ENCODE peak calls at places on chromosomes 7 and 10, in seven cellular contexts. One of them, this sample, is unnamed.

GRCh38 chr7:69192134-69192533 is 406.1 kb upstream of the AUTS2 start:
- DNase-seq in A549: no peak
- DNase-seq in heart left ventricle: no peak
- DNase-seq in GM12892: no peak
- DNase-seq in sigmoid colon: no peak
- DNase-seq in HCT116: no peak
- DNase-seq in prostate gland: no peak
- DNase-seq in this sample: no peak

GRCh38 chr10:24118246-24118645 is 90.7 kb upstream of the KIAA1217 start:
- DNase-seq in HCT116: no peak
- DNase-seq in sigmoid colon: no peak
- DNase-seq in prostate gland: no peak
- DNase-seq in GM12892: no peak
- DNase-seq in A549: no peak
- DNase-seq in heart left ventricle: no peak
- DNase-seq in this sample: no peak

GRCh38 chr7:131098527-131098926 is 229.1 kb upstream of the MKLN1 start:
- DNase-seq in heart left ventricle: no peak
- DNase-seq in HCT116: no peak
- DNase-seq in GM12892: no peak
- DNase-seq in sigmoid colon: no peak
- DNase-seq in A549: no peak
- DNase-seq in prostate gland: no peak
- DNase-seq in this sample: no peak

GRCh38 chr7:6359021-6359420 is 86.6 kb upstream of the CYTH3 start:
- DNase-seq in heart left ventricle: no peak
- DNase-seq in HCT116: no peak
- DNase-seq in A549: peak; percentile 40
- DNase-seq in prostate gland: no peak
- DNase-seq in sigmoid colon: no peak
- DNase-seq in GM12892: no peak
- DNase-seq in this sample: peak; percentile 33

GRCh38 chr7:3879337-3880054 is 578.4 kb downstream of the SDK1 start:
- DNase-seq in sigmoid colon: no peak
- DNase-seq in GM12892: no peak
- DNase-seq in HCT116: no peak
- DNase-seq in heart left ventricle: no peak
- DNase-seq in A549: no peak
- DNase-seq in prostate gland: no peak
- DNase-seq in this sample: peak; percentile 45

GRCh38 chr10:58952747-58953466 is 223.5 kb upstream of the PHYHIPL start:
- DNase-seq in A549: peak; percentile 52
- DNase-seq in GM12892: no peak
- DNase-seq in HCT116: peak; percentile 24
- DNase-seq in heart left ventricle: peak; percentile 36
- DNase-seq in sigmoid colon: no peak
- DNase-seq in prostate gland: peak; percentile 49
- DNase-seq in this sample: peak; percentile 30

GRCh38 chr7:142632291-142633134 is 116.8 kb upstream of the PRSS1 start:
- DNase-seq in HCT116: peak; percentile 63
- DNase-seq in heart left ventricle: peak; percentile 27
- DNase-seq in GM12892: peak; percentile 37
- DNase-seq in A549: peak; percentile 65
- DNase-seq in sigmoid colon: no peak
- DNase-seq in prostate gland: peak; percentile 44
- DNase-seq in this sample: peak; percentile 78

GRCh38 chr7:41272664-41273063 is 430.2 kb downstream of the INHBA start:
- DNase-seq in A549: no peak
- DNase-seq in sigmoid colon: no peak
- DNase-seq in prostate gland: no peak
- DNase-seq in GM12892: no peak
- DNase-seq in heart left ventricle: no peak
- DNase-seq in HCT116: no peak
- DNase-seq in this sample: no peak

GRCh38 chr7:74002474-74003017 is 25.4 kb upstream of the ELN start:
- DNase-seq in prostate gland: no peak
- DNase-seq in heart left ventricle: peak; percentile 63
- DNase-seq in sigmoid colon: no peak
- DNase-seq in HCT116: peak; percentile 58
- DNase-seq in GM12892: no peak
- DNase-seq in A549: peak; percentile 68
- DNase-seq in this sample: no peak

GRCh38 chr7:7256731-7257274 is 74.5 kb downstream of the C1GALT1 start:
- DNase-seq in heart left ventricle: peak; percentile 32
- DNase-seq in prostate gland: no peak
- DNase-seq in sigmoid colon: no peak
- DNase-seq in A549: no peak
- DNase-seq in HCT116: no peak
- DNase-seq in GM12892: no peak
- DNase-seq in this sample: no peak

GRCh38 chr7:140672382-140673062 is at the start of gene ADCK2:
- DNase-seq in prostate gland: peak; percentile 59
- DNase-seq in heart left ventricle: peak; percentile 75
- DNase-seq in sigmoid colon: peak; percentile 67
- DNase-seq in A549: peak; percentile 24
- DNase-seq in HCT116: no peak
- DNase-seq in GM12892: peak; percentile 90
- DNase-seq in this sample: peak; percentile 72

GRCh38 chr10:102678842-102679289 is 34.6 kb downstream of the TRIM8 start:
- DNase-seq in A549: peak; percentile 50
- DNase-seq in prostate gland: peak; percentile 49
- DNase-seq in sigmoid colon: peak; percentile 69
- DNase-seq in HCT116: no peak
- DNase-seq in heart left ventricle: peak; percentile 70
- DNase-seq in GM12892: peak; percentile 46
- DNase-seq in this sample: peak; percentile 74

GRCh38 chr7:22611758-22612079 is 111.7 kb upstream of the STEAP1B start:
- DNase-seq in HCT116: no peak
- DNase-seq in sigmoid colon: no peak
- DNase-seq in heart left ventricle: no peak
- DNase-seq in prostate gland: no peak
- DNase-seq in A549: no peak
- DNase-seq in GM12892: no peak
- DNase-seq in this sample: no peak

GRCh38 chr7:67019562-67020390 is 23.1 kb downstream of the TYW1 start:
- DNase-seq in GM12892: no peak
- DNase-seq in A549: no peak
- DNase-seq in sigmoid colon: peak; percentile 26
- DNase-seq in HCT116: no peak
- DNase-seq in prostate gland: no peak
- DNase-seq in heart left ventricle: no peak
- DNase-seq in this sample: peak; percentile 82

DNA sequence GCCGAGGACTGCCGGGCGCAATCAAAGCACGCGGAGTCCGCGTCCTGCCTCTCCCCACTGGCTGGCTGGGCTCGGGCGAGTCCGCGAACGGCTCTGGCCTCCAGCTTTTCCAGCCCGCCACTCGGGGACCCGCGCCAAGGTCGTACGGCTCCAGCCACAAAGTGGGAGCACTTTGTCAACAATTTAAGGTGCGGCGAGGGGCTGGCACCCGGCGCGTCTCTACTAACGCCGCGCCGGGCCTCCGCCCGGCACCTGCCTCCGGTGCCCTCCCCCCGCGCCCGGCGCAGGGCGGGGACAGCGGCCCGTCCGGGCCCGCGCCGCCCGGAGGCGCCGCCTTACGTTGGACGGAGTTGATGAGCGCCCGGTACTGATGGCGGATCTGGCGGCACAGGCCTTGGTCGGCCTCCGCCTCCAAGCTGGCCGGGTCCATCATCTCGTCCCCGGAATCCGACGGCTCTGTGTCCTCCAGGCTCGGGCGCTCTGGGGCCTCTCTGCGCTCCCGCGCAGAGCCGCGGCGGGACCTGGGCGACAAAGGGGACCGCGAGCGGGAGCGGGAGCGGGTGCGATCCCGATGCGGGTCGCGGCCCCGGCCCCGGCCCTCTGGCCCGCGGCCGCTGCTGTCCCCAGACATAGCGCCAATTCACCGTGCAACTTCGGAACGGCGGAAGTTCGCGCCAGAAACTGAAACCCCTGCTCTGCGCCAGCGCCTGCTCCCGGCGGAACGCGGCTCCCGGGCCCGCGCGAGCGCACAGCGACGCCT is at the start of gene NSMCE4A:
- DNase-seq in sigmoid colon: peak; percentile 89
- DNase-seq in heart left ventricle: peak; percentile 87
- DNase-seq in A549: peak; percentile 85
- DNase-seq in GM12892: peak; percentile 87
- DNase-seq in HCT116: peak; percentile 56
- DNase-seq in prostate gland: peak; percentile 70
- DNase-seq in this sample: peak; percentile 83
- TF ChIP-seq POLR2A in sigmoid colon: no peak
- TF ChIP-seq POLR2A in heart left ventricle: peak; percentile 60
- TF ChIP-seq POLR2A in A549: peak; percentile 52
- TF ChIP-seq POLR2A in GM12892: peak; percentile 86
- TF ChIP-seq POLR2A in HCT116: peak; percentile 77
- TF ChIP-seq POLR2A in prostate gland: peak; percentile 43
- TF ChIP-seq POLR2A in this sample: peak; percentile 75

GRCh38 chr10:96832721-96833219 is 672 bp downstream of the LCOR start:
- DNase-seq in sigmoid colon: peak; percentile 90
- DNase-seq in heart left ventricle: peak; percentile 89
- DNase-seq in GM12892: peak; percentile 87
- DNase-seq in prostate gland: peak; percentile 78
- DNase-seq in A549: peak; percentile 78
- DNase-seq in HCT116: peak; percentile 28
- DNase-seq in this sample: peak; percentile 92
- TF ChIP-seq POLR2A in sigmoid colon: no peak
- TF ChIP-seq POLR2A in heart left ventricle: no peak
- TF ChIP-seq POLR2A in GM12892: peak; percentile 59
- TF ChIP-seq POLR2A in prostate gland: peak; percentile 61
- TF ChIP-seq POLR2A in A549: peak; percentile 33
- TF ChIP-seq POLR2A in HCT116: no peak
- TF ChIP-seq POLR2A in this sample: no peak

DNA sequence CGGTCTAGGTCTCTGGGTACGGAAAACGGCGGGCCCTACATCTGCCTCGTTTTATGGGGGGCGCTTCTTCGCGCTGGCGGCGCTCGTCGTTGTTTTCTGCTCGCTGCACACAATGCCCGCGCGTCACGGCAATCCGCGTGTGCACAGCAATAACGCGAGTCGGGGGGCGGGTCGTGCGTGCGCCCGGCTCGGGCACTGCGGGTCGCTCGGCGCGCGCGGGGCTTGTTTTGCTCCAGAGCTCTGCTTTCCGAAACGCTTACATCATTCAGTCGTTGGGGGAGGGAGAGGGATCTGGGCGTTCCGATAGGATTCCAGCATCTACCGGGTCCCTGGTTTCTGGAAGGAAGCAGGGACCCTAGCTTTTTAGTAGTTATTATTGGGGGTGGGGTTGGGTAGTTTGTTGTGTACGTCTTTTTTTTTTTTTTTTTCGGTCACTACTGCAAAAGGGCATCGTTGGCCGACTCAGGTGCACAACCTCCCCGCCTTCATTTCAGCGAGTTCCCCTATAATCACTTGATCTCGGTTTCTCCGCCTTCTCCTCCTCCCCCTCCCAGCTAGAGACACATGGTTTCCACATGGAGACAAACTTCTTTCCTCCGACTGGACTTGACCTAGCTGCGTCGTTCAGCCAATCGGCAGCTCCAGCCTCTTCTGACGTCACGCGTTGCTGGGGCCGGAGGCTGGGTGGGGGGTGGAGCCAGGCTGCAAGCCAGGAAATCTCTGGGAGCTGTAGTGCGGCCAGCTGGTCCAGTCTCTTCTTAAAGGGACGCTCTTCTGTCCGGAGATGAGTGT is 3.5 kb downstream of the MXI1 start:
- DNase-seq in A549: peak; percentile 98
- DNase-seq in HCT116: peak; percentile 99
- DNase-seq in sigmoid colon: peak; percentile 99
- DNase-seq in heart left ventricle: peak; percentile 97
- DNase-seq in prostate gland: peak; percentile 97
- DNase-seq in GM12892: peak; percentile 87
- DNase-seq in this sample: peak; percentile 98
- TF ChIP-seq POLR2A in A549: no peak
- TF ChIP-seq POLR2A in HCT116: peak; percentile 33
- TF ChIP-seq POLR2A in sigmoid colon: peak; percentile 73
- TF ChIP-seq POLR2A in heart left ventricle: peak; percentile 76
- TF ChIP-seq POLR2A in prostate gland: peak; percentile 67
- TF ChIP-seq POLR2A in GM12892: no peak
- TF ChIP-seq POLR2A in this sample: peak; percentile 90

DNA sequence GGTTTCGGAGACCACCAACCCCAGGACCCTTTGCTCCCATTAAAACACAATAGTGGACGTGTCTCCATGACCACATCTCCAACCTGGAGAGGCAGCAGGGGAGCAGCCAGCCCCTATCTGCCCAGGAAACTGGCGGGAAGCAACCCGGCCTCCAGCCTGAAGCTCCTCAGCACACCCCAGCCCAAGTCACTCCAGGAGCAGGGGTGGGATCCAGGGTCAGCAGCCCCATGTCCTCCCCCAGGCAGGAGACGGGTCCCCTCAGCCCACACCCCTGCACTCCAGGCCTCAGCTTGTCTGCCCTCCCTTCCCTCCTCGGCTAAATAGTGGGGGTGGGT is 601 bp downstream of the ADAM8 start:
- DNase-seq in GM12892: no peak
- DNase-seq in A549: no peak
- DNase-seq in HCT116: no peak
- DNase-seq in heart left ventricle: no peak
- DNase-seq in sigmoid colon: no peak
- DNase-seq in prostate gland: no peak
- DNase-seq in this sample: peak; percentile 46
- TF ChIP-seq POLR2A in GM12892: no peak
- TF ChIP-seq POLR2A in A549: no peak
- TF ChIP-seq POLR2A in HCT116: no peak
- TF ChIP-seq POLR2A in heart left ventricle: no peak
- TF ChIP-seq POLR2A in sigmoid colon: no peak
- TF ChIP-seq POLR2A in prostate gland: no peak
- TF ChIP-seq POLR2A in this sample: no peak

DNA sequence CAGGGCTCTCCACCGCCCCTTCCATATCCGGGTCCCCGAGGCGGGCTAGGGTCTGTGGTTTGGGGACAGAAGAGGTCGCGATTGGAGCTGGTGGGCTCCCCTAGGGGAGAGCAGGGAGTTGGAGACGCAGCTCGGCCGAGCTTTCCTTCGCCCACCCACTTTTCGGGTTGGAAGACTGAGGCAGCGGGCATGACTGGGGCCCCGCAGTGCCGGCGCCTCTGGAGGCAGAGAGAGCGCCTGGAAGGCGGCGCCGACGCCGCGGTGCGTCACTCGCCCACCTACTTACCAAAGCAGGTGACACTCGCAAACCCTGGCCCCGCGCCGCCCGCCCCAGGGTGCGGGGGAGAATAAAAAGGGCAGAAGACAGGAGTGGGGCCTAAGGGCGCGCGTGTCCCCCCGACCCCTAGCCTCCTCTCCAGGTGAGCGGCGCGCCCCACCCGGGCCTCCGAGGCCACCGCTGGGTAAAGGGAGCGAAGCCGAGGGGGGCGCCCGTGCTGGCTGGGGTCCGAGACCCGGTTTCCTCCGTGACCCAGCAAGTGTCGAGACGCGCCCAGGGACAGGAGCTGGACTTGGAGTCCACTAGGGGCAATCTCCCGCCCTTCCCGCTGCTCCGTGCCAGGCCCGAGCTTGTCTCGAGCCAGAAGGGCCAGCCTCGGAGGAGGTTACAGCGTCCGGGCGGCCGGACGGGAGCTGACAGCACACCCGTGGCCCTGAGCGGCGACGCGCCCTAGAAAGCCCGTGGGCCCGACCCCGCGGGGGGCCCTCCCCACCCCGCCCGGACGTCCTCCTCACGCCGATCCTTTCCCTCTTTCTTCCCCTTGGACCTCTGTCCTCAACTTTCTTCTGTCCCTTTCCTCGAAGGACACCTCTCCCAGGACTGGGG is 34.4 kb upstream of the GRID1 start:
- DNase-seq in sigmoid colon: peak; percentile 81
- DNase-seq in A549: peak; percentile 74
- DNase-seq in GM12892: no peak
- DNase-seq in HCT116: peak; percentile 8
- DNase-seq in prostate gland: peak; percentile 31
- DNase-seq in heart left ventricle: peak; percentile 37
- DNase-seq in this sample: peak; percentile 5
- TF ChIP-seq POLR2A in sigmoid colon: no peak
- TF ChIP-seq POLR2A in A549: no peak
- TF ChIP-seq POLR2A in GM12892: peak; percentile 36
- TF ChIP-seq POLR2A in HCT116: no peak
- TF ChIP-seq POLR2A in prostate gland: no peak
- TF ChIP-seq POLR2A in heart left ventricle: no peak
- TF ChIP-seq POLR2A in this sample: no peak

This sample was measured in erythroblast.